ENCODE peak calls at places on chromosomes 6 and 20, in six cellular contexts. One of them, this sample, is unnamed.
A peak's percentile ranks its signal among the peaks of the same experiment; 100 is the strongest.

GRCh38 chr6:40755046-40755681 is 168.0 kb upstream of the LRFN2 start:
- DNase-seq in NCI-H82: peak; percentile 68
- DNase-seq in Jurkat, Clone E6-1: no peak
- DNase-seq in DMS153: no peak
- DNase-seq in COR-L47: no peak
- DNase-seq in aorta: no peak
- DNase-seq in this sample: no peak

GRCh38 chr6:13461805-13462204 is 25.6 kb downstream of the GFOD1 start:
- DNase-seq in COR-L47: no peak
- DNase-seq in aorta: no peak
- DNase-seq in NCI-H82: no peak
- DNase-seq in Jurkat, Clone E6-1: no peak
- DNase-seq in DMS153: no peak
- DNase-seq in this sample: no peak

GRCh38 chr20:43341541-43341940 is 116.2 kb upstream of the SRSF6 start:
- DNase-seq in Jurkat, Clone E6-1: no peak
- DNase-seq in COR-L47: no peak
- DNase-seq in DMS153: no peak
- DNase-seq in NCI-H82: no peak
- DNase-seq in aorta: no peak
- DNase-seq in this sample: no peak

GRCh38 chr6:111461860-111462259 is 21.2 kb downstream of the REV3L start:
- DNase-seq in COR-L47: no peak
- DNase-seq in aorta: no peak
- DNase-seq in DMS153: no peak
- DNase-seq in Jurkat, Clone E6-1: no peak
- DNase-seq in NCI-H82: no peak
- DNase-seq in this sample: no peak

GRCh38 chr20:64247312-64247627 is 8.3 kb upstream of the PCMTD2 start:
- DNase-seq in NCI-H82: peak; percentile 25
- DNase-seq in aorta: no peak
- DNase-seq in DMS153: no peak
- DNase-seq in COR-L47: no peak
- DNase-seq in Jurkat, Clone E6-1: no peak
- DNase-seq in this sample: no peak

GRCh38 chr6:87222676-87223075 is 67.3 kb downstream of the ZNF292 start:
- DNase-seq in DMS153: no peak
- DNase-seq in aorta: no peak
- DNase-seq in Jurkat, Clone E6-1: no peak
- DNase-seq in COR-L47: no peak
- DNase-seq in NCI-H82: no peak
- DNase-seq in this sample: no peak

GRCh38 chr6:159977242-159978214 is 8.6 kb downstream of the IGF2R start:
- DNase-seq in aorta: no peak
- DNase-seq in COR-L47: peak; percentile 26
- DNase-seq in NCI-H82: no peak
- DNase-seq in Jurkat, Clone E6-1: no peak
- DNase-seq in DMS153: no peak
- DNase-seq in this sample: peak; percentile 17

GRCh38 chr20:63454729-63455567 is 17.5 kb downstream of the KCNQ2 start:
- DNase-seq in COR-L47: peak; percentile 94
- DNase-seq in NCI-H82: peak; percentile 76
- DNase-seq in aorta: no peak
- DNase-seq in Jurkat, Clone E6-1: no peak
- DNase-seq in DMS153: no peak
- DNase-seq in this sample: no peak

GRCh38 chr20:62957136-62958117 is 4.9 kb downstream of the SLC17A9 start:
- DNase-seq in Jurkat, Clone E6-1: no peak
- DNase-seq in COR-L47: no peak
- DNase-seq in aorta: peak; percentile 40
- DNase-seq in NCI-H82: no peak
- DNase-seq in DMS153: no peak
- DNase-seq in this sample: no peak

GRCh38 chr20:53162251-53162835 is 190.2 kb downstream of the TSHZ2 start:
- DNase-seq in NCI-H82: peak; percentile 80
- DNase-seq in DMS153: peak; percentile 85
- DNase-seq in aorta: peak; percentile 53
- DNase-seq in COR-L47: no peak
- DNase-seq in Jurkat, Clone E6-1: peak; percentile 9
- DNase-seq in this sample: no peak

GRCh38 chr20:57249073-57249472 is 17.4 kb downstream of the BMP7 start:
- DNase-seq in Jurkat, Clone E6-1: no peak
- DNase-seq in aorta: no peak
- DNase-seq in NCI-H82: no peak
- DNase-seq in DMS153: no peak
- DNase-seq in COR-L47: no peak
- DNase-seq in this sample: no peak

GRCh38 chr20:8062781-8063180 is 43.2 kb upstream of the TMX4 start:
- DNase-seq in COR-L47: no peak
- DNase-seq in DMS153: no peak
- DNase-seq in NCI-H82: no peak
- DNase-seq in Jurkat, Clone E6-1: no peak
- DNase-seq in aorta: no peak
- DNase-seq in this sample: no peak

GRCh38 chr6:20463396-20463795 is 61.7 kb downstream of the E2F3 start:
- DNase-seq in NCI-H82: no peak
- DNase-seq in aorta: no peak
- DNase-seq in Jurkat, Clone E6-1: no peak
- DNase-seq in DMS153: no peak
- DNase-seq in COR-L47: no peak
- DNase-seq in this sample: no peak

GRCh38 chr20:2691663-2692035 is 931 bp upstream of the EBF4 start:
- DNase-seq in DMS153: no peak
- DNase-seq in COR-L47: no peak
- DNase-seq in Jurkat, Clone E6-1: no peak
- DNase-seq in aorta: no peak
- DNase-seq in NCI-H82: no peak
- DNase-seq in this sample: no peak

GRCh38 chr6:30670760-30671527 is 1.9 kb downstream of the DHX16 start:
- DNase-seq in DMS153: no peak
- DNase-seq in COR-L47: no peak
- DNase-seq in Jurkat, Clone E6-1: no peak
- DNase-seq in aorta: no peak
- DNase-seq in NCI-H82: peak; percentile 33
- DNase-seq in this sample: no peak

GRCh38 chr6:24738732-24739131 is 19.8 kb upstream of the C6orf62 start:
- DNase-seq in COR-L47: no peak
- DNase-seq in aorta: no peak
- DNase-seq in Jurkat, Clone E6-1: no peak
- DNase-seq in NCI-H82: no peak
- DNase-seq in DMS153: no peak
- DNase-seq in this sample: no peak

GRCh38 chr6:163494279-163494727 is 79.8 kb downstream of the QKI start:
- DNase-seq in COR-L47: no peak
- DNase-seq in Jurkat, Clone E6-1: no peak
- DNase-seq in DMS153: no peak
- DNase-seq in NCI-H82: no peak
- DNase-seq in aorta: no peak
- DNase-seq in this sample: no peak

GRCh38 chr6:15769471-15770088 is 106.8 kb upstream of the DTNBP1 start:
- DNase-seq in COR-L47: no peak
- DNase-seq in DMS153: no peak
- DNase-seq in Jurkat, Clone E6-1: no peak
- DNase-seq in aorta: no peak
- DNase-seq in NCI-H82: peak; percentile 80
- DNase-seq in this sample: no peak

GRCh38 chr6:43883698-43884659 is 114.0 kb downstream of the VEGFA start:
- DNase-seq in DMS153: no peak
- DNase-seq in aorta: peak; percentile 45
- DNase-seq in COR-L47: no peak
- DNase-seq in Jurkat, Clone E6-1: no peak
- DNase-seq in NCI-H82: no peak
- DNase-seq in this sample: no peak

GRCh38 chr6:157273756-157274088 is 49.6 kb downstream of the TMEM242 start:
- DNase-seq in Jurkat, Clone E6-1: peak; percentile 57
- DNase-seq in NCI-H82: peak; percentile 88
- DNase-seq in aorta: peak; percentile 69
- DNase-seq in COR-L47: peak; percentile 50
- DNase-seq in DMS153: peak; percentile 25
- DNase-seq in this sample: no peak

GRCh38 chr6:135481786-135482369 is 15.7 kb downstream of the AHI1 start:
- DNase-seq in aorta: no peak
- DNase-seq in COR-L47: no peak
- DNase-seq in DMS153: peak; percentile 4
- DNase-seq in Jurkat, Clone E6-1: no peak
- DNase-seq in NCI-H82: peak; percentile 7
- DNase-seq in this sample: no peak

GRCh38 chr6:122028933-122029332 is 370.5 kb upstream of the HSF2 start:
- DNase-seq in DMS153: no peak
- DNase-seq in NCI-H82: no peak
- DNase-seq in Jurkat, Clone E6-1: no peak
- DNase-seq in aorta: no peak
- DNase-seq in COR-L47: no peak
- DNase-seq in this sample: no peak

GRCh38 chr6:55578537-55579363 is at the start of gene HMGCLL1:
- DNase-seq in DMS153: peak; percentile 24
- DNase-seq in COR-L47: peak; percentile 81
- DNase-seq in Jurkat, Clone E6-1: no peak
- DNase-seq in aorta: peak; percentile 38
- DNase-seq in NCI-H82: peak; percentile 76
- DNase-seq in this sample: peak; percentile 88

GRCh38 chr6:167683028-167683862 is 143.5 kb upstream of the AFDN start:
- DNase-seq in DMS153: no peak
- DNase-seq in aorta: peak; percentile 41
- DNase-seq in Jurkat, Clone E6-1: no peak
- DNase-seq in COR-L47: no peak
- DNase-seq in NCI-H82: no peak
- DNase-seq in this sample: peak; percentile 36

GRCh38 chr6:167130712-167131684 is 8.1 kb downstream of the CCR6 start:
- DNase-seq in DMS153: peak; percentile 52
- DNase-seq in Jurkat, Clone E6-1: no peak
- DNase-seq in COR-L47: no peak
- DNase-seq in NCI-H82: no peak
- DNase-seq in aorta: no peak
- DNase-seq in this sample: no peak

GRCh38 chr6:55664581-55665223 is 85.7 kb upstream of the HMGCLL1 start:
- DNase-seq in aorta: no peak
- DNase-seq in COR-L47: no peak
- DNase-seq in Jurkat, Clone E6-1: no peak
- DNase-seq in DMS153: no peak
- DNase-seq in NCI-H82: no peak
- DNase-seq in this sample: no peak

GRCh38 chr20:33475381-33476160 is 14.3 kb upstream of the CBFA2T2 start:
- DNase-seq in COR-L47: peak; percentile 76
- DNase-seq in aorta: no peak
- DNase-seq in Jurkat, Clone E6-1: no peak
- DNase-seq in DMS153: peak; percentile 73
- DNase-seq in NCI-H82: peak; percentile 82
- DNase-seq in this sample: no peak

GRCh38 chr6:158789115-158789917 is 29.9 kb downstream of the EZR start:
- DNase-seq in aorta: no peak
- DNase-seq in Jurkat, Clone E6-1: peak; percentile 89
- DNase-seq in DMS153: no peak
- DNase-seq in COR-L47: no peak
- DNase-seq in NCI-H82: no peak
- DNase-seq in this sample: no peak

GRCh38 chr20:17523326-17523725 is 7.9 kb downstream of the BFSP1 start:
- DNase-seq in aorta: no peak
- DNase-seq in COR-L47: no peak
- DNase-seq in DMS153: no peak
- DNase-seq in Jurkat, Clone E6-1: no peak
- DNase-seq in NCI-H82: no peak
- DNase-seq in this sample: no peak

GRCh38 chr20:9440891-9441290 is 73.5 kb upstream of the LAMP5 start:
- DNase-seq in DMS153: no peak
- DNase-seq in aorta: no peak
- DNase-seq in NCI-H82: no peak
- DNase-seq in COR-L47: no peak
- DNase-seq in Jurkat, Clone E6-1: no peak
- DNase-seq in this sample: no peak

GRCh38 chr6:47182291-47182957 is 127.3 kb downstream of the TNFRSF21 start:
- DNase-seq in COR-L47: no peak
- DNase-seq in aorta: no peak
- DNase-seq in NCI-H82: no peak
- DNase-seq in DMS153: no peak
- DNase-seq in Jurkat, Clone E6-1: no peak
- DNase-seq in this sample: no peak

GRCh38 chr20:46401478-46401860 is 4.9 kb downstream of the ELMO2 start:
- DNase-seq in NCI-H82: peak; percentile 86
- DNase-seq in Jurkat, Clone E6-1: no peak
- DNase-seq in COR-L47: no peak
- DNase-seq in aorta: no peak
- DNase-seq in DMS153: no peak
- DNase-seq in this sample: peak; percentile 63

GRCh38 chr6:143806282-143807102 is 36.6 kb upstream of the LTV1 start:
- DNase-seq in Jurkat, Clone E6-1: no peak
- DNase-seq in COR-L47: no peak
- DNase-seq in NCI-H82: no peak
- DNase-seq in DMS153: no peak
- DNase-seq in aorta: peak; percentile 59
- DNase-seq in this sample: no peak

GRCh38 chr20:40669692-40670091 is 19.3 kb downstream of the MAFB start:
- DNase-seq in DMS153: no peak
- DNase-seq in Jurkat, Clone E6-1: no peak
- DNase-seq in NCI-H82: no peak
- DNase-seq in COR-L47: no peak
- DNase-seq in aorta: no peak
- DNase-seq in this sample: no peak

GRCh38 chr6:139135578-139136545 is 982 bp downstream of the HECA start:
- DNase-seq in Jurkat, Clone E6-1: no peak
- DNase-seq in DMS153: no peak
- DNase-seq in NCI-H82: peak; percentile 20
- DNase-seq in COR-L47: no peak
- DNase-seq in aorta: peak; percentile 84
- DNase-seq in this sample: peak; percentile 37

GRCh38 chr6:1312444-1313363 is 806 bp downstream of the FOXQ1 start:
- DNase-seq in Jurkat, Clone E6-1: no peak
- DNase-seq in COR-L47: no peak
- DNase-seq in aorta: no peak
- DNase-seq in NCI-H82: peak; percentile 42
- DNase-seq in DMS153: no peak
- DNase-seq in this sample: no peak

This sample was measured in G401.